ENCODE peak calls at places on chromosomes 11 and 22, in ten cellular contexts. N is hepatocyte, E is suprapubic skin, Q is neural progenitor cell, T is body of pancreas, D is GM23248, M is SK-N-SH, J is cardiac muscle cell, Z is uterus, W is tibial artery. G is an unnamed sample.

GRCh38 chr11:10761085-10761698 is 10.1 kb downstream of the CTR9 start:
- DNase-seq in N (no peak), M (no peak), Z (no peak), W (no peak), J (no peak), D (no peak), Q (no peak), E (no peak), T (no peak), G (no peak)

GRCh38 chr11:65121447-65121864 is 478 bp downstream of the FAU start:
- DNase-seq in M (no peak), N (peak; percentile 72), Z (peak; percentile 25), D (peak; percentile 61), Q (peak; percentile 39), W (peak; percentile 64), J (no peak), E (peak; percentile 78), T (no peak), G (peak; percentile 51)

GRCh38 chr22:45235101-45235777 is 5.5 kb downstream of the KIAA0930 start:
- DNase-seq in Z (no peak), W (no peak), Q (no peak), N (no peak), J (no peak), T (no peak), M (no peak), D (no peak), E (no peak), G (no peak)

GRCh38 chr11:12306830-12307229 is 70.5 kb upstream of the PARVA start:
- DNase-seq in N (no peak), E (no peak), W (no peak), D (no peak), J (no peak), Z (no peak), Q (no peak), T (no peak), M (no peak), G (no peak)

GRCh38 chr22:46451741-46452140 is 85.7 kb downstream of the CELSR1 start:
- DNase-seq in D (no peak), E (no peak), M (no peak), W (no peak), N (no peak), Z (no peak), T (no peak), Q (no peak), J (no peak), G (no peak)

GRCh38 chr11:117179048-117179999 is 781 bp downstream of the SIDT2 start:
- DNase-seq in Q (peak; percentile 34), Z (no peak), E (peak; percentile 88), M (no peak), J (peak; percentile 71), D (peak; percentile 73), W (no peak), N (peak; percentile 54), T (peak; percentile 57), G (peak; percentile 56)

GRCh38 chr22:50314455-50315288 is 7.2 kb upstream of the PLXNB2 start:
- DNase-seq in T (no peak), E (no peak), Q (no peak), M (peak; percentile 22), D (no peak), N (peak; percentile 11), J (no peak), Z (no peak), W (peak; percentile 76), G (peak; percentile 72)

GRCh38 chr11:8249482-8249881 is 14.2 kb downstream of the LMO1 start:
- DNase-seq in W (peak; percentile 20), M (no peak), Q (no peak), D (no peak), T (no peak), J (no peak), Z (no peak), N (no peak), E (no peak), G (no peak)

DNA sequence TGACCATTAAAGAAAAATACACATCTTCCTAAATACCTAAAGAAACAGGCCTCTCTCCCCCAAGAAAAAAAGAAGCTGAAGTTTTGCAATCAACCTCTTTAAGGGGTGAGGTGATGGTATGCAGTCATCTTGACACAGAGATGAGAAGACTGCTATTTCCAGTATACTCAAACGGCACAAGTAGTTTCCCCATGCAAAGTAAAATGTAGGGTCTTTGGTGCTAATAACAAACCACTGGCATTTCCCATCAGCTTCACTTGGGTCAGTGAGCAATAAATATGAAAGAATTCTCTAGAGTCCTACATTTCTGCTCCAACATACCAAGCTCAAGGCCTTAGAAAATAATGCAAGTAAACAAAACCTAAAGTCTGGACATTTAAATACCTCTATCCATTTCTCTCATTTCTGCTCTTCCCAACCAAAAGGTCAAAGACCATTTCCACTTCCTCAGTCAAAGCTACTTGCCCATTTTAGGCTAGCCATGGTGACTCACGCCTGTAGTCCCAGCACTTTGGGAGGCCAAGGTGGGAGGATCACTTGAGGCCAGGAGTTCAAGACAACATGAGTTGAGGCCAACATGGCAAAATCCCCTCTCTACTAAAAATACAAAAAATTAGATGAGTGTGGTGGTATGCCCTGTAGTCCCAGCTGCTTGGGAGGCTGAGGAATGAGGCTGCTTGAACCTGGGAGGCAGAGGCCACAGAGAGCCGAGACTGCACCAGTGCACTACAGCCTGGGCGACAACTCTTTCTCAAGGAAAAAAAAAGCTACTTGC is 39.5 kb upstream of the CHRNA10 start:
- DNase-seq in N (no peak), Q (no peak), E (no peak), J (peak; percentile 35), W (no peak), D (peak; percentile 40), Z (no peak), M (no peak), T (no peak), G (no peak)
- H3K27ac ChIP-seq in N (no peak overlapping the region), Q (peak overlapping the region; percentile 5), E (no peak overlapping the region), J (no peak overlapping the region), W (no peak overlapping the region), D (peak overlapping the region; percentile 52), Z (no peak overlapping the region), M (no peak overlapping the region), T (no peak overlapping the region), G (no peak overlapping the region)

DNA sequence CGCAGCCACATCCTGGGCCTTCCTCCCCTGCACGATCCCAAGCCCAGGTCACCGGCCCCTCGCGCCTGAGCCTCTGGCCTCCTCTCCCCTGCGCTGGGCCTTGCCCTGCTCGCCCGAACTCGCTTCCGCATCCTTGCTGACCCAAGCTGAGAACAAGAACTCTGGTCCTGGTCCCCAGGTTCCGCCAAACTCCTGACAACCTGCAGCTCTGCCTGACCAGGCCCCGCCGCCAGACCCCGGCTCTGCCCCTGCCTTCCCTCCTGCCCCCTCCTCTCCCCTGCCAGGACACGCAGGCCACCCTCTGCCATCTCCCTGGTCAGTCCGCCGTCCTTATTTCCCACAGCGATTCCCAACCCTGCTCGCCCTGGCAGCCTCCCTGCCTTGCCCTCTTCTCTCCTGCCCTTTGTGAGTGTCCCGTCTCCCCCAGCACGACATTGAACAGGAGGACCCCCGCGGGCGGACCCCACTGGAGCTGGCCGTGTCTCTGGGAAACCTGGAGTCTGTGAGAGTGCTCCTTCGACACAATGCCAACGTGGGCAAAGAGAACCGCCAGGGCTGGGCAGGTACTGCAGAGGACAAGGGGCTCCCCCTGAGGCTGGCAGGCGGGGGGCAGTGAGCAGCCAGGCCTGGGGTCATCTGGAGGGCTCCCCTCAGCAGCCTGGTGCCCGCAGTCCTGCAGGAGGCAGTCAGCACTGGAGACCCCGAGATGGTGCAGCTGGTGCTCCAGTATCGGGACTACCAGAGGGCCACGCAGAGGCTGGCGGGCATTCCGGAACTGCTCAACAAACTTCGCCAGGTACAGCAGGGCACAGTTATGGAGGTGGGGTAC is 762 bp downstream of the ANKRD13D start:
- DNase-seq in J (peak; percentile 26), N (no peak), Q (peak; percentile 63), E (no peak), D (peak; percentile 57), T (no peak), M (peak; percentile 68), Z (no peak), W (no peak), G (peak; percentile 72)
- H3K4me1 ChIP-seq in J (peaks cover 15% of the 10 kb centered on the region), N (peaks cover 24% of the 10 kb centered on the region), Q (peaks cover 11% of the 10 kb centered on the region), E (peaks cover 67% of the 10 kb centered on the region), D (peaks cover 29% of the 10 kb centered on the region), T (peaks cover 39% of the 10 kb centered on the region), M (peaks cover 30% of the 10 kb centered on the region), Z (peaks cover 7% of the 10 kb centered on the region), W (peaks cover 29% of the 10 kb centered on the region), G (peaks cover 18% of the 10 kb centered on the region)

DNA sequence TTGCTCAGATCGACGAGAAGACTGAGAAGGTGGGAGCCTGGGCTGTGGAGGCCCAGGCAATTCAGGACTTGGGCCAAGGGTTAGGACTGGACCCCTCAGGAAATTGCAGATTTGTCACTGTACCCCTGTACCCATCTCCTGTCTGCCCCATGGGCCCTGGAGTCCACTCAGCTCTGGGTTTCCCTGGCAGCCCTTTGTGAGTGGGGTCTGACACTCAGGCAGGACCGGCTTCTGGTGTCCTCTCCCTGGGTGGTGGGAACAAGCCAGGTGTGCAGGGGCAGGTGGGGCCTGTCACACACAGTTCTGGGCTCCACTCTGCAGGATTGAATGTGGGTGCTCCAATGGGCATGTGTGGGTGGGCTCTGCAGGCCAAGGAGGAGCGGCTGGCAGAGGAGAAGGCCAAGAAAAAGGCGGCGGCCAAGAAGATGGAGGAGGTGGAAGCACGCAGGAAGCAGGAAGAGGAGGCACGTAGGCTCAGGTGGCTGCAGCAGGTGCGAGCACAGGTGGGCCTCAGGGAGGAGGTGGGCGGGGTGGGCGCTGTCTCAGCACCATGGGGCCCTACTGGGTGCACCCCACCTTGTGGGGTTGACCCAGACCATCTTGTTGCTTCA is 21.6 kb downstream of the INCENP start:
- DNase-seq in T (peak; percentile 66), M (peak; percentile 10), Q (no peak), W (peak; percentile 46), Z (no peak), J (no peak), D (no peak), N (no peak), E (no peak), G (no peak)
- H3K36me3 ChIP-seq in T (peaks cover 21% of the 10 kb centered on the region), M (peaks cover 31% of the 10 kb centered on the region), Q (no peaks in the 10 kb centered on the region), W (peaks cover 76% of the 10 kb centered on the region), Z (no peaks in the 10 kb centered on the region), J (peaks cover 16% of the 10 kb centered on the region), D (no peaks in the 10 kb centered on the region), N (no peaks in the 10 kb centered on the region), E (peaks cover 68% of the 10 kb centered on the region), G (peaks cover 62% of the 10 kb centered on the region)

GRCh38 chr22:42970029-42970428 is 44.9 kb downstream of the PACSIN2 start:
- DNase-seq in T (peak; percentile 45), E (no peak), D (peak; percentile 19), Z (no peak), M (no peak), J (no peak), N (no peak), Q (no peak), W (no peak), G (no peak)
- H3K27ac ChIP-seq in T (peak overlapping the region; percentile 64), E (peak overlapping the region; percentile 5), D (peak overlapping the region; percentile 95), Z (peak overlapping the region; percentile 53), M (no peak overlapping the region), J (no peak overlapping the region), N (no peak overlapping the region), Q (no peak overlapping the region), W (no peak overlapping the region), G (no peak overlapping the region)

G was measured in adrenal gland.